ENCODE peak calls at places on chromosomes 1 and 21, in eight cellular contexts. S, L, T, M, E, G, N and Q are unnamed samples.

GRCh38 chr1:155080250-155081228 is 1.9 kb downstream of the EFNA3 start:
- DNase-seq in S (no peak), L (no peak), T (no peak), M (no peak), E (no peak), G (no peak), N (peak), Q (no peak)

GRCh38 chr1:211327341-211327921 is 798 bp downstream of the TRAF5 start:
- DNase-seq in S (peak), L (peak), T (no peak), M (no peak), E (no peak), G (peak), N (peak), Q (peak)

GRCh38 chr1:61626820-61627219 is 98.1 kb downstream of the TM2D1 start:
- DNase-seq in S (peak), L (no peak), T (no peak), M (no peak), E (peak), G (no peak), N (no peak), Q (no peak)

GRCh38 chr1:221089803-221090202 is 210.6 kb downstream of the HLX start:
- DNase-seq in S (no peak), L (no peak), T (no peak), M (no peak), E (no peak), G (no peak), N (no peak), Q (no peak)

GRCh38 chr1:200659269-200659668 is 10.4 kb downstream of the DDX59 start:
- DNase-seq in S (no peak), L (no peak), T (no peak), M (no peak), E (no peak), G (no peak), N (no peak), Q (no peak)

GRCh38 chr1:223456747-223457146 is 63.5 kb downstream of the CCDC185 start:
- DNase-seq in S (no peak), L (no peak), T (no peak), M (no peak), E (no peak), G (no peak), N (no peak), Q (no peak)

GRCh38 chr1:205301220-205301821 is 20.2 kb downstream of the NUAK2 start:
- DNase-seq in S (peak), L (peak), T (no peak), M (no peak), E (no peak), G (no peak), N (no peak), Q (peak)

GRCh38 chr1:155077758-155078495 is 710 bp upstream of the EFNA3 start:
- DNase-seq in S (no peak), L (no peak), T (no peak), M (no peak), E (no peak), G (no peak), N (no peak), Q (no peak)

GRCh38 chr21:42276076-42276475 is 39.1 kb downstream of the TFF3 start:
- DNase-seq in S (no peak), L (no peak), T (no peak), M (no peak), E (no peak), G (no peak), N (no peak), Q (no peak)

GRCh38 chr1:112114540-112114939 is 125.1 kb upstream of the KCND3 start:
- DNase-seq in S (no peak), L (no peak), T (no peak), M (no peak), E (no peak), G (no peak), N (no peak), Q (no peak)

GRCh38 chr1:211356723-211357418 is 30.2 kb downstream of the TRAF5 start:
- DNase-seq in S (peak), L (peak), T (no peak), M (no peak), E (no peak), G (no peak), N (no peak), Q (no peak)

GRCh38 chr1:95652423-95652958 is 418.5 kb downstream of the RWDD3 start:
- DNase-seq in S (no peak), L (no peak), T (no peak), M (no peak), E (no peak), G (no peak), N (no peak), Q (no peak)

GRCh38 chr1:113170519-113170918 is 97.5 kb downstream of the LRIG2 start:
- DNase-seq in S (no peak), L (no peak), T (no peak), M (no peak), E (no peak), G (no peak), N (no peak), Q (no peak)

GRCh38 chr1:224340711-224341384 is 10.9 kb upstream of the NVL start:
- DNase-seq in S (peak), L (no peak), T (no peak), M (peak), E (no peak), G (no peak), N (no peak), Q (no peak)

GRCh38 chr1:203528976-203529375 is 35.0 kb downstream of the OPTC start:
- DNase-seq in S (no peak), L (no peak), T (no peak), M (no peak), E (no peak), G (no peak), N (no peak), Q (no peak)

GRCh38 chr1:203996126-203996525 is 76.8 kb upstream of the SOX13 start:
- DNase-seq in S (peak), L (no peak), T (peak), M (no peak), E (no peak), G (no peak), N (no peak), Q (no peak)

GRCh38 chr21:26448751-26449150 is 124.3 kb downstream of the CYYR1 start:
- DNase-seq in S (peak), L (no peak), T (no peak), M (no peak), E (no peak), G (no peak), N (no peak), Q (no peak)

GRCh38 chr1:232675267-232675666 is 45.3 kb upstream of the SIPA1L2 start:
- DNase-seq in S (peak), L (no peak), T (no peak), M (no peak), E (no peak), G (no peak), N (no peak), Q (no peak)

GRCh38 chr21:32184485-32184884 is 94.4 kb downstream of the MIS18A start:
- DNase-seq in S (no peak), L (no peak), T (no peak), M (no peak), E (no peak), G (no peak), N (no peak), Q (no peak)

GRCh38 chr1:81808760-81809159 is 8.0 kb downstream of the ADGRL2 start:
- DNase-seq in S (no peak), L (peak), T (no peak), M (no peak), E (no peak), G (no peak), N (no peak), Q (no peak)

GRCh38 chr1:156865258-156865657 is 4.6 kb downstream of the NTRK1 start:
- DNase-seq in S (no peak), L (no peak), T (no peak), M (no peak), E (no peak), G (no peak), N (no peak), Q (no peak)

GRCh38 chr21:41016472-41016871 is 151.5 kb upstream of the BACE2 start:
- DNase-seq in S (no peak), L (no peak), T (no peak), M (no peak), E (no peak), G (no peak), N (no peak), Q (no peak)

GRCh38 chr1:44725309-44725698 is 5.7 kb downstream of the RNU5D-1 start:
- DNase-seq in S (no peak), L (no peak), T (no peak), M (no peak), E (no peak), G (no peak), N (no peak), Q (no peak)

DNA sequence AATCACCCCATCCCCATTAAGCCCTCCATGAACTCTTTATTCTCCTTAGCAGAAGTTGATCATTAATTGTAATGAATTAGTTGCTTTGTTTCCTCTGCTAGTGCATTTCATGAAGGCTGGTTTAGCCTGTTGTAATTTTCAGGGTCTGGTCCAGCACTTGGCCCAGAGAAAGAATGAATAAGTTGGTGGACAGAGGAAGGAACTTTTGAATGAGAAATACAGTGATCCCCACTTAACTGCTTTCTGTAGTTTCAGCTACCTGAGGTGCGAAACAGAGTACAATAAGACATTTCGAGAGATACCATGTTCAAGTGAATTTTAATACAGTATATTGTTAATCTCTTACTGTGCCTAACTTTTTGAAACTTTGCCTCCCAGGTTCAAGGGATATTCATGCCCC is 1.8 kb downstream of the SOAT1 start:
- DNase-seq in S (peak), L (no peak), T (no peak), M (no peak), E (no peak), G (no peak), N (no peak), Q (no peak)
- H3K4me3 ChIP-seq in S (peak), L (peak), T (no peak), M (peak), E (no peak), G (no peak), N (no peak), Q (peak)

GRCh38 chr1:6208723-6209660 is 3.1 kb downstream of the RNF207 start:
- DNase-seq in S (no peak), L (peak), T (peak), M (peak), E (no peak), G (no peak), N (peak), Q (peak)

GRCh38 chr1:6207921-6208320 is 2.0 kb downstream of the RNF207 start:
- DNase-seq in S (no peak), L (no peak), T (no peak), M (no peak), E (no peak), G (no peak), N (no peak), Q (no peak)

GRCh38 chr1:6211731-6212130 is 5.8 kb downstream of the RNF207 start:
- DNase-seq in S (no peak), L (no peak), T (no peak), M (no peak), E (no peak), G (no peak), N (no peak), Q (no peak)

GRCh38 chr1:6210606-6211355 is 4.9 kb downstream of the RNF207 start:
- DNase-seq in S (no peak), L (no peak), T (no peak), M (no peak), E (no peak), G (no peak), N (no peak), Q (no peak)

DNA sequence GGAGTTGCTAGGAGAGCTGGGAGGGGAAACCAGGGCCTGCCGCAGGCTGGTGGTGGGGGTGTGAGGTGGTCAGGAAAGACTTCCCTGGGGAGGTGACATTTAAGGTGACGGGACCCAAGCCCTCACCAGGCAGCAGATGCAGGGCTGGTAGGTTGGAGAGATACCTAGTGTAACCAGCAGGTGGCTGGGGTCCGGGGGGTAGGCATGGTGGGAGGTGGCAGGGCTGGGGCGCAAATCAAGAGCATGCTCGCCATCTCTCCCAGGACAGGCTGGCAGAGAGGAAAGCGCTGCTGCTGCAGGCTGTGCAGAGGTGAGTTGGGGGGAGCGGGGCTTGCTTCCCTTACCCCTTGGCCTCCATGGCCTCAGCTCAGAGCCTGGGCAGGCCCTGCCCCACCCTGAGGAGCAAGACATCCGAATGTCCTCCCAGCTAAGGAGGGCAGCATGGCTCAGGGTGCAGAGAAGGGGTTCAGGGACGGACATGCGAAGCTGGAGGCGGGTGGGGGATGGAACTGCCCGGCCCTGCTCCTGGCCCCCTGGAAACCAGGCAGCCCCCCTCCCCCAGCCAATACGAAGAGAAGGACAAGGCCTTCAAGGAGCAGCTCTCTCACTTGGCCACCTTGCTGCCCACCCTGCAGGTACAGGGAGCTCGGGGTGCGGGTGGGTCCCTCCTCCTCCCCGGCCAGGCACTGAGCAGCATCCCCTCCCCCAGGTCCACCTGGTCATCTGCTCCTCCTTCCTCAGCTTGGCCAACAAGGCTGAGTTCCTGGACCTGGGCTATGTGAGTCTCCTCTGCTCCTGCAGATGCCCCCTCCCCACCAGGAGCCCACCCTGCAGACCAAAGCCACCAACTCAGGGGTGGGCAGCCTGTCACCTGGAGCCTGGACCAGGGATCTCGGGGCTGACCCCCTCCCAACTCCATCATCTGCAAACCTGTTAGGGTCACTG is 4.0 kb downstream of the RNF207 start:
- DNase-seq in S (no peak), L (no peak), T (no peak), M (no peak), E (no peak), G (no peak), N (peak), Q (no peak)
- H3K4me3 ChIP-seq in S (no peak), L (peak), T (peak), M (peak), E (no peak), G (no peak), N (no peak), Q (no peak)

DNA sequence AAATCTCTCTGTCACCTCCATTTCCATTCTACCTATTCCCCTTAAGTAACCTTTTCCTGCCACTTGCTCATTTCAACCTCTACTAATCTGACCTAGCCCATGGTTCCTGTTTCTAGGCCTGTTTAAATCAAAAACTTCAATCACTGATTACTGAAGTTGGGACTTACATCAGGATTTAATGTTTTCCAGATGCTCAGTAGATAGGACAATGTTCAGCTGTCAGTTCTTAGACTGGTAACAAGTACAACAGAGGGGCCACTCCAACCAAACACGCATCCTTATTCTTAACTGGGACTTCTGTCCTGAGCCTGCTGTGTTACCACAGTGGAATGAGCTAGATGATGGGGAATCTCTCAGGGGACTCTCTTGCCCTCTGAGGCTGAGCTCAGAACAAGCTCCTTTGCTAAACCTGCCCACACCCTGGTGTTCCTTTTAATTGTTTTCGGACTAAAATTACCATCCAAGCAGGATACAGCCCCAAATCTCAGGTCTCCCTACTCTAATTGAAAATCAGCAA is 974.6 kb downstream of the TTLL7 start:
- DNase-seq in S (peak), L (no peak), T (no peak), M (no peak), E (no peak), G (no peak), N (no peak), Q (no peak)
- H3K4me3 ChIP-seq in S (no peak), L (no peak), T (no peak), M (no peak), E (no peak), G (no peak), N (no peak), Q (no peak)

DNA sequence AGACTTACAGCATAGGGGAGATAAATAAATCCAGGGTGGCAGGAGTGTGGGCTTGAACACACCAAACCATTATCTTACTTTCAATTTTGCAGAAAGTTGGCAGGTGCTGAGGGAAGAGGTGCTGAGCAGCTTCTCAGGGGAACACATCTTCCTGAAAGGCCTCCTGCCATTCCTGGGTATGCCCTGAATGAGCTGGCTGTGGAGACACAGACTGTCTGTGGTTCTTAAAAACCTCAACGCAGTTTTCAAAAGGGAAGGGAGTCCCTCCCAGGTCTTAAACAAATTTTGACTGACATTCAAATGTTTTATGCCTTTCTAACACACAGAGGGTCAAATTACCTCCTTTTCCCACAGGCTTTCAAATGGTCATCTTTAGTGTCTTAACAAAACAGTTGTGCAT is 166.9 kb downstream of the TNFSF18 start:
- DNase-seq in S (no peak), L (no peak), T (no peak), M (no peak), E (no peak), G (no peak), N (no peak), Q (no peak)
- H3K4me3 ChIP-seq in S (no peak), L (no peak), T (no peak), M (no peak), E (no peak), G (no peak), N (no peak), Q (no peak)

GRCh38 chr1:160129966-160130365 is 14.4 kb downstream of the ATP1A2 start:
- DNase-seq in S (no peak), L (no peak), T (no peak), M (no peak), E (no peak), G (no peak), N (no peak), Q (no peak)
- H3K4me3 ChIP-seq in S (no peak), L (no peak), T (peak), M (no peak), E (no peak), G (no peak), N (no peak), Q (no peak)

GRCh38 chr1:172359531-172359991 is 60.9 kb upstream of the C1orf105 start:
- DNase-seq in S (peak), L (peak), T (no peak), M (no peak), E (no peak), G (no peak), N (peak), Q (no peak)

GRCh38 chr1:172360511-172360910 is 60.0 kb upstream of the C1orf105 start:
- DNase-seq in S (no peak), L (no peak), T (no peak), M (no peak), E (no peak), G (no peak), N (peak), Q (no peak)

GRCh38 chr1:172357753-172358152 is 62.7 kb upstream of the C1orf105 start:
- DNase-seq in S (no peak), L (no peak), T (no peak), M (no peak), E (no peak), G (no peak), N (no peak), Q (no peak)

GRCh38 chr1:172363852-172364251 is 56.6 kb upstream of the C1orf105 start:
- DNase-seq in S (no peak), L (no peak), T (no peak), M (no peak), E (no peak), G (no peak), N (no peak), Q (no peak)

DNA sequence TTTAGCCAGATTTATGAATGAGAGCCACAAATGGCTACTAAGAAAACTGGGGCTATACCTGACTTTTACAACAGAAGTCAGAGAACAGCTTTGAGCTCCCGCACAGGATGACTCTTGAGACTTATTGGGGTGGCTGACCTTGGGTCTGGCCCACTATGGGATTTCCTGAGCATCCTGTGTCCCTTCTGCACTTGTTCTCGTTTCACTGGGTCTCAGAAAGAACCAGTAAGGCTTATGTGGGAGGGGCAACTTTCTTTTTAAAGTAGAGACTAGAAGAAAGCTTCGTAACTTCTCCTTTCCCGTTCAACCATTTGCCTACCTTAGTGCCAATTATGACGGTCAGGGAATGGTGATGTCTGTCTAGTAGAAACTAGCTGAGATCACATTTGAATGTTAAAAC is 59.5 kb upstream of the C1orf105 start:
- DNase-seq in S (no peak), L (no peak), T (no peak), M (no peak), E (no peak), G (no peak), N (no peak), Q (no peak)
- H3K4me3 ChIP-seq in S (no peak), L (no peak), T (no peak), M (no peak), E (no peak), G (no peak), N (no peak), Q (no peak)

DNA sequence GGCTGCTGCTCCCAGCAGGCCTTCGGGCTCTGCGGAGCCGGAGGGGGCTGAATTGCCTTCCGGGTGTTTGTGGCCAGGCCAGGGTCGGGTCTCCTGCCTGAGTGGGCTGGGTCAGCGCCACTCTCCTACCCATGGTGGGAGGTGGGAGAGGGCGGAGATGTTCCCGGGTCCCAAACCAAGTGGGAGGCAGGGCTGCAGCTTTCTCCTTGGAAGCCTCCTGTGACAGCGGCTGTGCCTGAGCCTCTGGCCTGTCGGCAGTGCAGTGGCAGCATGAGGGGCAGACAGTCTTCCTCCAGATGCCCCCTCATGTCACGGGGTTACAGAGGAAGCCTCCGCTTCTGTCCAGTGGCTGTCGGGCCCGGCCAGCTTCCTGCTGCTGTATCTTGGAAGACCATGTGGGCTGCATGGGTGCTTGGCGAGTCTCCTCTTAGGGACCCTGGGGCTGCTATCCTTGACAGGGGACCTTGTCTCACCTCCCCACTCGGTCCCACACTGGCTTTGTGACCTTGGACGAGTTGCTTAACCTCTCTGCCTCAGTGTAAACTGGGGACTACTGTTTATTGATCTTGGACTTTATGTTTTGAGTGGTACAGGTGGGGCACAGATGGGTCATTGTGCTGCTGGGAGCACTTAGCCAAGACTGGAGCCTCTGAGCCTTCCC is 4.3 kb downstream of the SKI start:
- DNase-seq in S (no peak), L (no peak), T (no peak), M (no peak), E (no peak), G (peak), N (no peak), Q (no peak)
- H3K4me3 ChIP-seq in S (peak), L (peak), T (peak), M (peak), E (peak), G (peak), N (peak), Q (no peak)